ENCODE peak calls at places on chromosomes 6 and 20, in eight cellular contexts. X, V, R, W, S, O, T and F are unnamed samples.

GRCh38 chr6:105522626-105523322 is 119.9 kb upstream of the PREP start:
- DNase-seq in T (no peak), X (no peak), R (no peak), V (no peak), O (peak), S (no peak), W (no peak), F (no peak)

GRCh38 chr6:6885521-6886088 is 222.2 kb upstream of the RREB1 start:
- DNase-seq in W (no peak), O (no peak), V (no peak), X (peak), S (no peak), T (peak), R (no peak), F (no peak)

GRCh38 chr20:46253391-46253790 is 54.9 kb downstream of the CDH22 start:
- DNase-seq in W (no peak), S (peak), X (peak), V (peak), T (no peak), R (no peak), O (no peak), F (no peak)

GRCh38 chr20:33399924-33400323 is 1.4 kb downstream of the CDK5RAP1 start:
- DNase-seq in W (no peak), V (no peak), X (no peak), R (no peak), T (no peak), S (no peak), O (no peak), F (no peak)

GRCh38 chr6:111540971-111541719 is 58.1 kb upstream of the REV3L start:
- DNase-seq in O (no peak), V (no peak), T (no peak), W (no peak), S (no peak), X (no peak), R (no peak), F (no peak)

GRCh38 chr20:58019027-58019849 is 209.2 kb downstream of the ANKRD60 start:
- DNase-seq in O (peak), V (peak), T (no peak), W (no peak), S (peak), X (no peak), R (no peak), F (no peak)

GRCh38 chr6:144064402-144064830 is 31.0 kb downstream of the SF3B5 start:
- DNase-seq in V (peak), W (peak), T (peak), R (no peak), S (peak), X (peak), O (no peak), F (no peak)

GRCh38 chr20:11807070-11807741 is 110.5 kb upstream of the BTBD3 start:
- DNase-seq in O (peak), V (no peak), S (no peak), W (no peak), X (no peak), R (peak), T (no peak), F (no peak)

GRCh38 chr6:20408851-20409250 is 7.2 kb downstream of the E2F3 start:
- DNase-seq in V (no peak), W (no peak), X (no peak), O (no peak), R (no peak), S (no peak), T (no peak), F (no peak)

GRCh38 chr6:56899311-56899710 is 55.6 kb upstream of the BEND6 start:
- DNase-seq in R (no peak), S (no peak), T (no peak), X (no peak), W (no peak), V (peak), O (peak), F (no peak)

GRCh38 chr6:44119704-44120262 is 7.5 kb downstream of the MRPL14 start:
- DNase-seq in S (no peak), R (no peak), W (no peak), X (no peak), O (no peak), T (no peak), V (no peak), F (no peak)

GRCh38 chr6:45988635-45989034 is 27.0 kb downstream of the CLIC5 start:
- DNase-seq in T (no peak), W (no peak), V (no peak), S (no peak), X (no peak), O (no peak), R (no peak), F (no peak)

GRCh38 chr6:15626878-15627683 is 35.7 kb downstream of the DTNBP1 start:
- DNase-seq in X (no peak), W (no peak), T (no peak), O (no peak), S (no peak), V (no peak), R (no peak), F (no peak)

GRCh38 chr6:142947702-142948480 is 2.9 kb upstream of the HIVEP2 start:
- DNase-seq in R (no peak), V (no peak), T (no peak), S (no peak), X (no peak), W (no peak), O (no peak), F (no peak)

GRCh38 chr6:149716584-149716983 is 1.3 kb downstream of the LATS1 start:
- DNase-seq in V (no peak), S (no peak), R (no peak), X (no peak), T (no peak), W (no peak), O (peak), F (no peak)

GRCh38 chr20:59159091-59159821 is 4.4 kb upstream of the ZNF831 start:
- DNase-seq in X (no peak), O (no peak), T (no peak), R (no peak), V (peak), W (no peak), S (peak), F (no peak)

GRCh38 chr6:34718867-34719441 is 22.4 kb upstream of the ILRUN start:
- DNase-seq in X (no peak), S (no peak), W (no peak), R (no peak), O (no peak), V (no peak), T (no peak), F (no peak)

GRCh38 chr6:35810831-35811698 is 5.9 kb downstream of the LHFPL5 start:
- DNase-seq in W (no peak), S (peak), V (no peak), O (peak), X (no peak), T (peak), R (peak), F (no peak)

GRCh38 chr20:10573273-10573950 is 100.4 kb downstream of the JAG1 start:
- DNase-seq in X (no peak), T (no peak), R (no peak), V (no peak), O (no peak), W (no peak), S (no peak), F (no peak)

GRCh38 chr20:5885866-5886265 is 64.5 kb downstream of the TRMT6 start:
- DNase-seq in T (no peak), X (no peak), O (no peak), W (no peak), R (no peak), V (no peak), S (no peak), F (no peak)

GRCh38 chr6:31702421-31702818 is 704 bp downstream of the ABHD16A start:
- DNase-seq in R (no peak), W (no peak), V (no peak), X (no peak), T (no peak), S (no peak), O (no peak), F (no peak)

GRCh38 chr20:9306521-9306920 is 207.9 kb upstream of the LAMP5 start:
- DNase-seq in W (no peak), R (peak), O (peak), S (peak), V (no peak), X (no peak), T (no peak), F (no peak)

GRCh38 chr20:41587523-41587922 is 30.7 kb downstream of the CHD6 start:
- DNase-seq in T (no peak), R (no peak), X (no peak), O (no peak), W (no peak), S (no peak), V (no peak), F (no peak)

GRCh38 chr20:60123096-60123495 is 164.9 kb downstream of the CDH26 start:
- DNase-seq in S (no peak), O (no peak), W (no peak), X (no peak), R (no peak), T (no peak), V (no peak), F (no peak)

GRCh38 chr6:19121516-19121915 is 715.7 kb upstream of the ID4 start:
- DNase-seq in S (no peak), O (no peak), R (no peak), V (no peak), T (no peak), W (no peak), X (no peak), F (no peak)
- TF ChIP-seq CTCF in S (no peak), O (no peak), R (no peak), V (no peak), T (no peak), W (no peak), X (no peak), F (no peak)

GRCh38 chr6:4351506-4351852 is 216.1 kb upstream of the ECI2 start:
- DNase-seq in V (no peak), T (no peak), O (no peak), S (no peak), X (no peak), R (no peak), W (no peak), F (no peak)
- TF ChIP-seq CTCF in V (no peak), T (no peak), O (no peak), S (no peak), X (no peak), R (no peak), W (no peak), F (no peak)

DNA sequence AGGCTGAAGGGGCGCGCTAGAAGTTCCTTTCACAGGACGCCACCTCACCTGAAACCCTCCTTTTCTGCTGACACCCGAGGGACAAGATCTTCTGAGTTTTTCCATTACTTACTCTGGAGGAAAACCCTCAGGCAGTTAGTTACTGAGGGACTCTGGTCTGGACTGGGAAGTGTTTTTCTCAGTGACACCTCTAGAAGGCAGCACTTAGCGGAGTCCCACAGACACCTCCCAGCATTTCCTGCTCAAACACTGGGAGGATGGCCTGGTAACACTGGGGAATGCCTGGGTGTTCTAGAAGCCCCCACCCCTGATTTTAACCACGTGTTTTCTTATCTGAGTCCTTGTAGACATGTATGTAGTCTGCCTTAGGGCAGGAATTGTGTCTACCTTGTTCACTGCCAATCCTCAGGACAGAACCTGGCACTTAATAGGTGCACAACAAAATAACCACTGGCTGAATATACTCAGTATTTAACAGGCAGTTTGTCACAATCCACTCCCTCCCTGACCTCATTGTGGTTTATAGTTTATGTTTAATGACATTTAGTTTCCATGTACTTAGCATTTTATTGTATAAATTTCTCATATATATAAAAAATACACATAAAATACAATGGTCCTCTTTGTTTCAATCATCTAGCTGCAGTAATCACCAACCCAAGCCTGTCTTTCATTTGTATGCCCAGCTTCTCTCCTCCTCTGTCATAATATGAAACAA is 4.8 kb downstream of the GSTA3 start:
- DNase-seq in V (no peak), T (no peak), O (no peak), W (no peak), X (no peak), S (peak), R (no peak), F (no peak)
- TF ChIP-seq CTCF in V (peak), T (no peak), O (peak), W (peak), X (no peak), S (no peak), R (peak), F (peak)

GRCh38 chr20:13105864-13106457 is 97.2 kb downstream of the SPTLC3 start:
- DNase-seq in V (no peak), S (no peak), X (no peak), W (no peak), T (peak), O (peak), R (peak), F (no peak)
- TF ChIP-seq CTCF in V (peak), S (peak), X (no peak), W (peak), T (peak), O (peak), R (peak), F (peak)

GRCh38 chr6:156776470-156776840 is 723 bp upstream of the ARID1B start:
- DNase-seq in W (no peak), S (no peak), T (peak), R (no peak), O (peak), X (no peak), V (peak), F (no peak)
- TF ChIP-seq CTCF in W (no peak), S (no peak), T (no peak), R (no peak), O (no peak), X (no peak), V (no peak), F (no peak)

GRCh38 chr6:22906091-22906549 is 336.8 kb downstream of the HDGFL1 start:
- DNase-seq in T (no peak), R (no peak), S (peak), V (no peak), O (no peak), W (no peak), X (no peak), F (no peak)
- TF ChIP-seq CTCF in T (no peak), R (peak), S (peak), V (no peak), O (peak), W (peak), X (no peak), F (peak)